ENCODE peak calls at places on chromosomes 7 and 10, in five cellular contexts. One of them, this sample, is unnamed.

GRCh38 chr10:14102056-14102455 is 228.7 kb downstream of the FRMD4A start:
- DNase-seq in GM23338: peak
- DNase-seq in left ventricle myocardium inferior: no peak
- DNase-seq in CD8-positive, alpha-beta T cell: no peak
- DNase-seq in GM23248: peak
- DNase-seq in this sample: no peak

GRCh38 chr7:45684910-45685618 is 110.9 kb downstream of the ADCY1 start:
- DNase-seq in GM23248: no peak
- DNase-seq in left ventricle myocardium inferior: no peak
- DNase-seq in CD8-positive, alpha-beta T cell: no peak
- DNase-seq in GM23338: no peak
- DNase-seq in this sample: no peak

GRCh38 chr10:29723704-29724103 is 88.9 kb upstream of the SVIL start:
- DNase-seq in left ventricle myocardium inferior: no peak
- DNase-seq in CD8-positive, alpha-beta T cell: no peak
- DNase-seq in GM23338: no peak
- DNase-seq in GM23248: no peak
- DNase-seq in this sample: no peak

GRCh38 chr7:147193476-147193875 is 1076.9 kb downstream of the CNTNAP2 start:
- DNase-seq in CD8-positive, alpha-beta T cell: no peak
- DNase-seq in GM23248: no peak
- DNase-seq in GM23338: peak
- DNase-seq in left ventricle myocardium inferior: no peak
- DNase-seq in this sample: no peak

GRCh38 chr7:117386125-117386709 is 41.1 kb downstream of the ASZ1 start:
- DNase-seq in GM23338: no peak
- DNase-seq in GM23248: peak
- DNase-seq in CD8-positive, alpha-beta T cell: no peak
- DNase-seq in left ventricle myocardium inferior: no peak
- DNase-seq in this sample: no peak

GRCh38 chr7:33452805-33453502 is 323.6 kb downstream of the BBS9 start:
- DNase-seq in CD8-positive, alpha-beta T cell: no peak
- DNase-seq in left ventricle myocardium inferior: no peak
- DNase-seq in GM23248: peak
- DNase-seq in GM23338: no peak
- DNase-seq in this sample: no peak

GRCh38 chr10:62805139-62806092 is 896 bp downstream of the ADO start:
- DNase-seq in CD8-positive, alpha-beta T cell: no peak
- DNase-seq in GM23338: peak
- DNase-seq in left ventricle myocardium inferior: no peak
- DNase-seq in GM23248: peak
- DNase-seq in this sample: no peak

GRCh38 chr10:88243847-88244730 is 339.0 kb downstream of the RNLS start:
- DNase-seq in GM23248: no peak
- DNase-seq in left ventricle myocardium inferior: peak
- DNase-seq in GM23338: no peak
- DNase-seq in CD8-positive, alpha-beta T cell: no peak
- DNase-seq in this sample: no peak

GRCh38 chr10:31146496-31147219 is 115.0 kb upstream of the ZNF438 start:
- DNase-seq in CD8-positive, alpha-beta T cell: no peak
- DNase-seq in GM23338: peak
- DNase-seq in GM23248: peak
- DNase-seq in left ventricle myocardium inferior: peak
- DNase-seq in this sample: no peak

GRCh38 chr7:134826105-134826504 is 46.7 kb downstream of the CALD1 start:
- DNase-seq in GM23248: peak
- DNase-seq in GM23338: no peak
- DNase-seq in left ventricle myocardium inferior: no peak
- DNase-seq in CD8-positive, alpha-beta T cell: no peak
- DNase-seq in this sample: no peak

GRCh38 chr10:103828107-103828506 is 27.3 kb downstream of the SH3PXD2A start:
- DNase-seq in left ventricle myocardium inferior: no peak
- DNase-seq in GM23338: no peak
- DNase-seq in CD8-positive, alpha-beta T cell: no peak
- DNase-seq in GM23248: no peak
- DNase-seq in this sample: no peak

GRCh38 chr10:43925793-43926192 is 277.1 kb upstream of the ZNF32 start:
- DNase-seq in CD8-positive, alpha-beta T cell: no peak
- DNase-seq in GM23248: no peak
- DNase-seq in left ventricle myocardium inferior: no peak
- DNase-seq in GM23338: no peak
- DNase-seq in this sample: no peak

GRCh38 chr7:363626-364025 is 73.7 kb downstream of the FOXL3 start:
- DNase-seq in GM23338: no peak
- DNase-seq in CD8-positive, alpha-beta T cell: peak
- DNase-seq in GM23248: no peak
- DNase-seq in left ventricle myocardium inferior: peak
- DNase-seq in this sample: no peak

GRCh38 chr10:130022501-130023299 is 58.6 kb upstream of the EBF3 start:
- DNase-seq in left ventricle myocardium inferior: no peak
- DNase-seq in GM23338: no peak
- DNase-seq in GM23248: peak
- DNase-seq in CD8-positive, alpha-beta T cell: no peak
- DNase-seq in this sample: no peak

GRCh38 chr10:76618641-76619040 is 1019.0 kb downstream of the KCNMA1 start:
- DNase-seq in GM23338: no peak
- DNase-seq in left ventricle myocardium inferior: no peak
- DNase-seq in GM23248: no peak
- DNase-seq in CD8-positive, alpha-beta T cell: no peak
- DNase-seq in this sample: no peak

GRCh38 chr7:2471022-2471329 is 5.2 kb downstream of the GRIFIN start:
- DNase-seq in GM23338: no peak
- DNase-seq in left ventricle myocardium inferior: no peak
- DNase-seq in CD8-positive, alpha-beta T cell: no peak
- DNase-seq in GM23248: peak
- DNase-seq in this sample: no peak

GRCh38 chr7:149239345-149240143 is at the start of gene ZNF212:
- DNase-seq in GM23248: peak
- DNase-seq in left ventricle myocardium inferior: peak
- DNase-seq in GM23338: peak
- DNase-seq in CD8-positive, alpha-beta T cell: peak
- DNase-seq in this sample: peak

GRCh38 chr10:73110345-73110849 is at the start of gene NUDT13:
- DNase-seq in GM23338: peak
- DNase-seq in left ventricle myocardium inferior: peak
- DNase-seq in CD8-positive, alpha-beta T cell: peak
- DNase-seq in GM23248: peak
- DNase-seq in this sample: peak

GRCh38 chr10:123595661-123596060 is 70.5 kb upstream of the GPR26 start:
- DNase-seq in GM23248: no peak
- DNase-seq in GM23338: no peak
- DNase-seq in CD8-positive, alpha-beta T cell: no peak
- DNase-seq in left ventricle myocardium inferior: no peak
- DNase-seq in this sample: no peak

GRCh38 chr7:126856691-126857291 is 395.9 kb downstream of the GRM8 start:
- DNase-seq in left ventricle myocardium inferior: no peak
- DNase-seq in GM23248: peak
- DNase-seq in CD8-positive, alpha-beta T cell: no peak
- DNase-seq in GM23338: peak
- DNase-seq in this sample: no peak

GRCh38 chr7:128056901-128057300 is 25.7 kb upstream of the LRRC4 start:
- DNase-seq in CD8-positive, alpha-beta T cell: no peak
- DNase-seq in GM23338: no peak
- DNase-seq in left ventricle myocardium inferior: no peak
- DNase-seq in GM23248: peak
- DNase-seq in this sample: no peak

GRCh38 chr10:93465806-93466675 is 16.1 kb downstream of the MYOF start:
- DNase-seq in GM23338: no peak
- DNase-seq in left ventricle myocardium inferior: peak
- DNase-seq in GM23248: peak
- DNase-seq in CD8-positive, alpha-beta T cell: no peak
- DNase-seq in this sample: no peak

GRCh38 chr7:45718464-45719330 is 144.5 kb downstream of the ADCY1 start:
- DNase-seq in left ventricle myocardium inferior: no peak
- DNase-seq in GM23338: no peak
- DNase-seq in CD8-positive, alpha-beta T cell: no peak
- DNase-seq in GM23248: no peak
- DNase-seq in this sample: no peak

GRCh38 chr10:87058171-87058570 is 36.5 kb downstream of the GLUD1 start:
- DNase-seq in GM23338: no peak
- DNase-seq in left ventricle myocardium inferior: no peak
- DNase-seq in CD8-positive, alpha-beta T cell: no peak
- DNase-seq in GM23248: no peak
- DNase-seq in this sample: no peak

GRCh38 chr7:156842740-156843140 is 50.2 kb downstream of the LMBR1 start:
- DNase-seq in GM23248: no peak
- DNase-seq in CD8-positive, alpha-beta T cell: no peak
- DNase-seq in left ventricle myocardium inferior: no peak
- DNase-seq in GM23338: peak
- DNase-seq in this sample: no peak

GRCh38 chr7:105690286-105690915 is 109.1 kb upstream of the EFCAB10 start:
- DNase-seq in left ventricle myocardium inferior: no peak
- DNase-seq in GM23248: no peak
- DNase-seq in GM23338: peak
- DNase-seq in CD8-positive, alpha-beta T cell: no peak
- DNase-seq in this sample: no peak

GRCh38 chr7:99126921-99127553 is 16.9 kb downstream of the SMURF1 start:
- DNase-seq in CD8-positive, alpha-beta T cell: no peak
- DNase-seq in left ventricle myocardium inferior: no peak
- DNase-seq in GM23248: peak
- DNase-seq in GM23338: peak
- DNase-seq in this sample: no peak

GRCh38 chr7:146115665-146116451 is 743 bp upstream of the CNTNAP2 start:
- DNase-seq in GM23338: peak
- DNase-seq in GM23248: peak
- DNase-seq in left ventricle myocardium inferior: peak
- DNase-seq in CD8-positive, alpha-beta T cell: no peak
- DNase-seq in this sample: peak

GRCh38 chr7:147498081-147498480 is 1092.5 kb upstream of the C7orf33 start:
- DNase-seq in left ventricle myocardium inferior: no peak
- DNase-seq in GM23338: no peak
- DNase-seq in GM23248: no peak
- DNase-seq in CD8-positive, alpha-beta T cell: no peak
- DNase-seq in this sample: no peak

GRCh38 chr10:30197186-30197585 is 137.8 kb upstream of the JCAD start:
- DNase-seq in left ventricle myocardium inferior: no peak
- DNase-seq in GM23248: no peak
- DNase-seq in CD8-positive, alpha-beta T cell: no peak
- DNase-seq in GM23338: no peak
- DNase-seq in this sample: no peak

GRCh38 chr7:106003525-106004064 is 40.5 kb downstream of the CDHR3 start:
- DNase-seq in GM23338: no peak
- DNase-seq in left ventricle myocardium inferior: no peak
- DNase-seq in GM23248: no peak
- DNase-seq in CD8-positive, alpha-beta T cell: no peak
- DNase-seq in this sample: no peak

GRCh38 chr10:91598211-91598981 is 34.5 kb downstream of the PPP1R3C start:
- DNase-seq in GM23338: no peak
- DNase-seq in left ventricle myocardium inferior: no peak
- DNase-seq in CD8-positive, alpha-beta T cell: no peak
- DNase-seq in GM23248: peak
- DNase-seq in this sample: no peak
- H3K27ac ChIP-seq in GM23338: no peak
- H3K27ac ChIP-seq in left ventricle myocardium inferior: peak
- H3K27ac ChIP-seq in CD8-positive, alpha-beta T cell: no peak
- H3K27ac ChIP-seq in GM23248: peak
- H3K27ac ChIP-seq in this sample: no peak

DNA sequence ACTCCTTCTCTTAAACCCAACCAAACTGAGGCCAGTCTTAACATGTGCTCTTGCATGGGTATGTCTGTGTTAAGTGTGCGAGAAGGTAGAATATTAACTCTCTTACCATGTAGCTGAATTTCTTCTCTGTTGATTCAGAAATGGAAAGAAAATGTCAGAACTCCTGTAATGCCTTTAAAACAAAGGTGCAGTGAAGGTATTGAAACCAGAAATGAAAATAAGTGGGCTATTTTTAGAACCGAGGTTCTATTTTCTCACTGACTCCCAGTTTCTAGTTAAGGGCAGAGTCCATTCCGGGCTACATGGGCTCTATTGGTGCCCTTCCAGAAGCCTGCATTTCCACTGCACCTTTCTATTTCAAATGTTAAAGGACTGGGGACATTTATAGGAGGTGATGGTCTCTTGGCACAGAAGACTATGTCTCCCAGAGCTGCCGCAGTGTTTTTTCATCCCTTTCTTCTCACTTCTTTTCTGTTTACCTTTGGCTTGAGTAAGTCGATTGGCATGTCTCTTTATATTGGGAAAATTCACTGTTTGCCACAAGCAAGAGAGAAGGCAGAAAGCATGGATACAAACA is 174.9 kb downstream of the LRMDA start:
- DNase-seq in GM23248: no peak
- DNase-seq in CD8-positive, alpha-beta T cell: no peak
- DNase-seq in GM23338: no peak
- DNase-seq in left ventricle myocardium inferior: no peak
- DNase-seq in this sample: no peak
- H3K27ac ChIP-seq in GM23248: no peak
- H3K27ac ChIP-seq in CD8-positive, alpha-beta T cell: no peak
- H3K27ac ChIP-seq in GM23338: no peak
- H3K27ac ChIP-seq in left ventricle myocardium inferior: peak
- H3K27ac ChIP-seq in this sample: no peak

GRCh38 chr10:23448802-23449570 is 10.1 kb downstream of the OTUD1 start:
- DNase-seq in GM23338: no peak
- DNase-seq in left ventricle myocardium inferior: no peak
- DNase-seq in GM23248: peak
- DNase-seq in CD8-positive, alpha-beta T cell: no peak
- DNase-seq in this sample: no peak

GRCh38 chr10:23445591-23445990 is 6.7 kb downstream of the OTUD1 start:
- DNase-seq in CD8-positive, alpha-beta T cell: no peak
- DNase-seq in GM23338: no peak
- DNase-seq in left ventricle myocardium inferior: no peak
- DNase-seq in GM23248: no peak
- DNase-seq in this sample: no peak

GRCh38 chr10:23449677-23450220 is 10.9 kb downstream of the OTUD1 start:
- DNase-seq in left ventricle myocardium inferior: no peak
- DNase-seq in GM23338: no peak
- DNase-seq in GM23248: no peak
- DNase-seq in CD8-positive, alpha-beta T cell: no peak
- DNase-seq in this sample: no peak

GRCh38 chr10:23452010-23452655 is 13.3 kb downstream of the OTUD1 start:
- DNase-seq in CD8-positive, alpha-beta T cell: no peak
- DNase-seq in left ventricle myocardium inferior: no peak
- DNase-seq in GM23338: no peak
- DNase-seq in GM23248: no peak
- DNase-seq in this sample: no peak

GRCh38 chr10:23448323-23448722 is 9.4 kb downstream of the OTUD1 start:
- DNase-seq in CD8-positive, alpha-beta T cell: no peak
- DNase-seq in left ventricle myocardium inferior: no peak
- DNase-seq in GM23338: no peak
- DNase-seq in GM23248: no peak
- DNase-seq in this sample: no peak
- H3K27ac ChIP-seq in CD8-positive, alpha-beta T cell: no peak
- H3K27ac ChIP-seq in left ventricle myocardium inferior: no peak
- H3K27ac ChIP-seq in GM23338: no peak
- H3K27ac ChIP-seq in GM23248: no peak
- H3K27ac ChIP-seq in this sample: no peak

DNA sequence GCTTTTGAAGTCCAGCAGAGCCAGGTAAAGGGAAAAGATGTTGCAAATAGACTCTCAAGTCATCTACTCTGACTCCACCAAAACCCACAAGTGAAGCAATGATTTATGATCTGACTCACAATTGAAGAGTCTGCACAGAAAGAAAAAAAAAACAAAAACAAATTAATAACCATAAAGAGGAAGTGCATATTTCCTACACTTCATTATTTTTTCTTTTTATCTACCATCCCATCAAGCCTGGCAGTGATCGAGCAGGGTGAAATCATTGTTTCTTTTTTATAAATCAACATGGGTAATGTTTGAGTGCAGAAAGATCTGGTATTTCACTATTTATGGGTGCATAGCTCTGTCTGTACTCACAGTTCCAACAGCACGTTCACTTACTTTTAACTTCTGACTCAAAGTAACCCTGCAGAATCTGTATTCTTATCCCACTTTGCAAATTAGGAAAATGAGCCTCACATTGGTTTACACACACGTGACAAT is 829.0 kb downstream of the TNS3 start:
- DNase-seq in CD8-positive, alpha-beta T cell: no peak
- DNase-seq in GM23248: peak
- DNase-seq in GM23338: no peak
- DNase-seq in left ventricle myocardium inferior: no peak
- DNase-seq in this sample: no peak
- H3K27ac ChIP-seq in CD8-positive, alpha-beta T cell: no peak
- H3K27ac ChIP-seq in GM23248: peak
- H3K27ac ChIP-seq in GM23338: no peak
- H3K27ac ChIP-seq in left ventricle myocardium inferior: no peak
- H3K27ac ChIP-seq in this sample: no peak